ENCODE peak calls at places on chromosomes 3 and 15, in six cellular contexts. E, F, O, G, M and V are unnamed samples.
A peak's percentile ranks its signal among the peaks of the same experiment; 100 is the strongest.

GRCh38 chr3:132726341-132726823 is 4.2 kb upstream of the NPHP3 start:
- DNase-seq in M (peak; percentile 19), E (no peak), O (no peak), G (peak; percentile 40), F (no peak), V (no peak)

GRCh38 chr3:47108546-47108945 is 55.4 kb downstream of the SETD2 start:
- DNase-seq in O (no peak), F (no peak), M (peak; percentile 32), E (no peak), G (no peak), V (no peak)

GRCh38 chr3:110687138-110687537 is 384.5 kb upstream of the NECTIN3 start:
- DNase-seq in O (no peak), E (no peak), M (no peak), G (no peak), F (no peak), V (no peak)

GRCh38 chr3:69568458-69568857 is 170.8 kb upstream of the MITF start:
- DNase-seq in F (no peak), E (no peak), M (no peak), O (no peak), G (no peak), V (no peak)

GRCh38 chr3:125004196-125004595 is 51.6 kb downstream of the HEG1 start:
- DNase-seq in E (no peak), G (no peak), F (no peak), O (no peak), M (no peak), V (no peak)

GRCh38 chr15:47570451-47570850 is 146.9 kb upstream of the SEMA6D start:
- DNase-seq in F (no peak), O (no peak), G (no peak), M (no peak), E (no peak), V (no peak)

GRCh38 chr15:78944202-78944625 is 632 bp downstream of the CTSH start:
- DNase-seq in M (no peak), G (peak; percentile 41), F (no peak), E (no peak), O (no peak), V (no peak)

GRCh38 chr3:126102011-126102410 is 18.1 kb upstream of the SLC41A3 start:
- DNase-seq in O (no peak), E (no peak), G (no peak), F (no peak), M (no peak), V (peak; percentile 74)

GRCh38 chr15:23869391-23869790 is 182.3 kb upstream of the NDN start:
- DNase-seq in E (no peak), G (no peak), F (peak; percentile 1), M (no peak), O (no peak), V (no peak)

GRCh38 chr3:127597020-127597771 is 1.0 kb upstream of the MCM2 start:
- DNase-seq in O (no peak), F (no peak), M (no peak), G (no peak), E (no peak), V (no peak)

GRCh38 chr15:87752250-87752951 is 504.1 kb downstream of the NTRK3 start:
- DNase-seq in F (peak; percentile 13), O (no peak), E (no peak), M (peak; percentile 84), G (no peak), V (no peak)

GRCh38 chr3:169886671-169887070 is 16.9 kb upstream of the LRRC31 start:
- DNase-seq in F (peak; percentile 92), O (no peak), E (no peak), M (peak; percentile 61), G (no peak), V (no peak)

GRCh38 chr15:48408337-48408736 is 77.1 kb downstream of the DUT start:
- DNase-seq in E (no peak), M (no peak), F (no peak), G (no peak), O (no peak), V (no peak)

GRCh38 chr3:178537123-178537754 is 1.0 kb downstream of the KCNMB2 start:
- DNase-seq in G (no peak), E (no peak), O (no peak), M (no peak), F (no peak), V (no peak)

GRCh38 chr3:45604066-45604465 is 9.5 kb downstream of the LIMD1 start:
- DNase-seq in M (no peak), F (no peak), O (no peak), E (no peak), G (no peak), V (no peak)

GRCh38 chr3:12229144-12229871 is 59.6 kb upstream of the PPARG start:
- DNase-seq in G (no peak), F (no peak), O (no peak), M (no peak), E (no peak), V (no peak)

GRCh38 chr3:122357828-122358617 is 25.0 kb downstream of the MIX23 start:
- DNase-seq in F (no peak), M (no peak), O (no peak), E (no peak), G (no peak), V (no peak)

GRCh38 chr3:100761211-100761921 is 52.1 kb downstream of the TFG start:
- DNase-seq in E (no peak), F (no peak), O (no peak), M (no peak), G (peak; percentile 13), V (no peak)

GRCh38 chr3:16412192-16412808 is 101.2 kb downstream of the RFTN1 start:
- DNase-seq in M (no peak), E (no peak), G (no peak), O (no peak), F (no peak), V (no peak)

GRCh38 chr3:189309400-189309975 is 137.7 kb downstream of the TPRG1 start:
- DNase-seq in F (no peak), G (no peak), O (no peak), M (no peak), E (no peak), V (no peak)

GRCh38 chr15:49045691-49046112 is 544 bp downstream of the SECISBP2L start:
- DNase-seq in G (peak; percentile 61), M (peak; percentile 32), F (peak; percentile 26), O (no peak), E (peak; percentile 45), V (no peak)

GRCh38 chr3:51243919-51244318 is 141.2 kb upstream of the MANF start:
- DNase-seq in M (no peak), G (no peak), F (no peak), O (no peak), E (no peak), V (no peak)

GRCh38 chr15:58118272-58118671 is 19.9 kb upstream of the AQP9 start:
- DNase-seq in M (no peak), G (no peak), E (no peak), F (no peak), O (no peak), V (no peak)

GRCh38 chr3:46566040-46566631 is at the start of gene LRRC2:
- DNase-seq in M (peak; percentile 76), O (no peak), E (peak; percentile 67), F (peak; percentile 64), G (no peak), V (no peak)

GRCh38 chr3:184489457-184489856 is 72.1 kb upstream of the EPHB3 start:
- DNase-seq in G (no peak), M (no peak), E (no peak), O (no peak), F (no peak), V (peak; percentile 62)

GRCh38 chr3:161233557-161233956 is 12.4 kb downstream of the NMD3 start:
- DNase-seq in O (no peak), F (no peak), G (no peak), E (no peak), M (no peak), V (no peak)

GRCh38 chr15:38702178-38702912 is 137.7 kb upstream of the RASGRP1 start:
- DNase-seq in F (no peak), O (no peak), G (no peak), M (no peak), E (no peak), V (no peak)

GRCh38 chr15:34038023-34038403 is 991 bp downstream of the AVEN start:
- DNase-seq in O (no peak), M (no peak), E (no peak), F (no peak), G (no peak), V (no peak)

GRCh38 chr3:10983219-10983916 is 9.2 kb upstream of the SLC6A1 start:
- DNase-seq in E (peak; percentile 41), G (peak; percentile 69), O (no peak), M (peak; percentile 79), F (peak; percentile 21), V (no peak)

GRCh38 chr3:29416514-29416913 is 135.6 kb downstream of the RBMS3 start:
- DNase-seq in M (no peak), G (no peak), O (no peak), F (no peak), E (no peak), V (no peak)

GRCh38 chr15:58453931-58454793 is 22.4 kb downstream of the LIPC start:
- DNase-seq in G (peak; percentile 54), E (peak; percentile 75), O (no peak), M (no peak), F (no peak), V (no peak)